ENCODE peak calls at places on chromosomes 6 and 20, in four cellular contexts. W is posterior cingulate gyrus; F is uterus; P is activated naive CD8-positive, alpha-beta T cell treated with anti-CD3 and anti-CD28 coated beads, Interleukin-2, amount 10 ng/mL, durations not matched to agents 7 days and 5 days. U is an unnamed sample.

GRCh38 chr6:17768388-17768787 is 61.7 kb upstream of the NUP153 start:
- DNase-seq in P (no peak), F (no peak), W (no peak), U (no peak)

GRCh38 chr6:3848380-3848779 is 793 bp upstream of the FAM50B start:
- DNase-seq in F (no peak), P (no peak), W (no peak), U (no peak)

GRCh38 chr20:9491324-9491723 is 23.1 kb upstream of the LAMP5 start:
- DNase-seq in P (no peak), W (no peak), F (no peak), U (no peak)

GRCh38 chr6:139146317-139146726 is 11.4 kb downstream of the HECA start:
- DNase-seq in F (no peak), P (no peak), W (no peak), U (no peak)

GRCh38 chr20:33120934-33121333 is 41.5 kb downstream of the BPIFB4 start:
- DNase-seq in F (no peak), P (no peak), W (no peak), U (no peak)

GRCh38 chr6:145836170-145836569 is 21.6 kb upstream of the FBXO30 start:
- DNase-seq in P (no peak), F (no peak), W (no peak), U (no peak)

GRCh38 chr6:3427740-3428085 is 29.1 kb downstream of the SLC22A23 start:
- DNase-seq in F (peak; percentile 38), W (no peak), P (no peak), U (no peak)

GRCh38 chr6:28816909-28817807 is 106.6 kb downstream of the TRIM27 start:
- DNase-seq in P (no peak), W (no peak), F (no peak), U (peak; percentile 83)

GRCh38 chr6:161257778-161258457 is 15.9 kb downstream of the AGPAT4 start:
- DNase-seq in F (no peak), P (no peak), W (no peak), U (no peak)

GRCh38 chr6:104599821-104600658 is 259.7 kb downstream of the HACE1 start:
- DNase-seq in W (no peak), P (no peak), F (no peak), U (no peak)

GRCh38 chr6:109349419-109349987 is 32.8 kb downstream of the CD164 start:
- DNase-seq in F (no peak), W (no peak), P (no peak), U (peak; percentile 26)

GRCh38 chr6:96582457-96582856 is 19.5 kb downstream of the FHL5 start:
- DNase-seq in W (no peak), F (no peak), P (no peak), U (no peak)

GRCh38 chr6:12578751-12579150 is 137.8 kb upstream of the PHACTR1 start:
- DNase-seq in W (no peak), P (no peak), F (no peak), U (no peak)

GRCh38 chr20:59776059-59776603 is 157.3 kb downstream of the SYCP2 start:
- DNase-seq in F (peak; percentile 1), W (no peak), P (no peak), U (no peak)

GRCh38 chr20:21090112-21090737 is 15.9 kb downstream of the LINC00237 start:
- DNase-seq in W (no peak), P (no peak), F (no peak), U (no peak)